ENCODE peak calls at places on chromosomes 7 and 10, in eight cellular contexts. K is Peyer's patch; Y is CD8-positive, alpha-beta T cell; E is body of pancreas; V is neural crest cell; P is pancreas; A is Calu3; M is glutamatergic neuron. H is an unnamed sample.

GRCh38 chr10:17200885-17201164 is 647 bp downstream of the TRDMT1 start:
- DNase-seq in Y (no peak), V (no peak), E (peak; percentile 46), A (peak; percentile 34), P (no peak), M (no peak), K (peak; percentile 41), H (no peak)

GRCh38 chr7:9488555-9488954 is 1055.1 kb downstream of the NXPH1 start:
- DNase-seq in M (no peak), E (no peak), V (no peak), P (no peak), Y (no peak), A (no peak), K (no peak), H (no peak)

GRCh38 chr7:130345725-130346124 is 1.1 kb downstream of the CPA5 start:
- DNase-seq in M (no peak), A (no peak), P (no peak), V (no peak), E (no peak), Y (no peak), K (no peak), H (no peak)

GRCh38 chr7:148800677-148801076 is 83.4 kb downstream of the EZH2 start:
- DNase-seq in A (no peak), M (no peak), E (no peak), V (no peak), K (no peak), Y (no peak), P (no peak), H (no peak)

GRCh38 chr7:432933-433332 is 86.7 kb downstream of the PDGFA start:
- DNase-seq in V (no peak), E (no peak), K (no peak), Y (no peak), A (no peak), P (peak; percentile 35), M (no peak), H (no peak)

GRCh38 chr10:60916025-60916424 is 28.0 kb downstream of the RHOBTB1 start:
- DNase-seq in M (no peak), E (no peak), K (no peak), A (peak; percentile 15), P (no peak), V (no peak), Y (no peak), H (no peak)

GRCh38 chr7:134448359-134449229 is 10.3 kb downstream of the AKR1B1 start:
- DNase-seq in K (no peak), A (peak; percentile 11), E (no peak), V (no peak), P (no peak), M (no peak), Y (no peak), H (no peak)

GRCh38 chr10:93818086-93818485 is 60.4 kb downstream of the LGI1 start:
- DNase-seq in M (no peak), P (peak; percentile 50), V (no peak), E (no peak), K (no peak), A (no peak), Y (no peak), H (no peak)

GRCh38 chr10:93993782-93994668 is at the start of gene PLCE1:
- DNase-seq in P (peak; percentile 89), E (peak; percentile 72), M (peak; percentile 49), V (peak; percentile 49), Y (no peak), A (peak; percentile 59), K (no peak), H (peak; percentile 41)

GRCh38 chr7:132059141-132059540 is 502.7 kb upstream of the PODXL start:
- DNase-seq in M (no peak), Y (no peak), A (no peak), V (no peak), E (no peak), K (no peak), P (no peak), H (no peak)

GRCh38 chr10:71527135-71527534 is 130.4 kb downstream of the CDH23 start:
- DNase-seq in V (no peak), E (peak; percentile 38), Y (no peak), K (no peak), M (no peak), A (no peak), P (peak; percentile 80), H (no peak)

GRCh38 chr7:104552102-104552501 is 223.7 kb downstream of the LHFPL3 start:
- DNase-seq in M (no peak), K (no peak), Y (no peak), V (peak; percentile 48), E (peak; percentile 50), A (peak; percentile 34), P (peak; percentile 30), H (peak; percentile 69)

GRCh38 chr7:133303931-133304330 is 51.1 kb downstream of the EXOC4 start:
- DNase-seq in A (no peak), P (no peak), E (no peak), M (no peak), Y (no peak), V (no peak), K (no peak), H (no peak)

GRCh38 chr7:36291387-36292316 is 98.0 kb upstream of the ANLN start:
- DNase-seq in P (peak; percentile 92), E (peak; percentile 91), A (peak; percentile 96), V (peak; percentile 85), M (peak; percentile 91), K (peak; percentile 79), Y (peak; percentile 75), H (peak; percentile 87)

DNA sequence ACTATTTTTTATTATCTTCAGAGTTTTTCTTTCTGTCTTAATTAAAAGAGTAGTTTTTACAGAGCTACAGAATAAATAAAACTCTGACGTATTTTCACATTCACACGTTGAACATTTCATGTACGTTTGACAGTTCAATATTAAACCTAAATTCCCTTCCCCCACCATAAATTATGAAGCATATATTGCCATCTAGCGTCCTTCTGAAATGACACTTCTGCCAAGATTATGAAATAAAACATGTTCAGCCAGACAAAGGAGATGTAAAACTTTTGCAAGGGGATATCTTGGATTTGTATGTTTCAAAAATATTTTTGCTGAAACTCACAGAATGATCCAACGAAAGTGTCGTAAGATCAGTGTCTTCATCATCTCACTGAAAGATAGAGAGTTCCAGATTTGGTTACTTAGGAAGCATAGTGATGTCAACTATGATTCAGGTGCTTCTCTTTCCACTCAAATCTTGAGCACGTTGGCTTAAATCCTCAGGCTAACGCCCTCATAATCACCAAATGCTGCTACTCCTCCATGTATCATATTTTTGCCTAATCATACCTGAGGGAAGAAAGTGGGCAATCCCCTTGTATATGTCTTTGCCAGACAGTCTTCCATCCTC is 904.3 kb downstream of the XPNPEP1 start:
- DNase-seq in E (no peak), M (no peak), Y (no peak), V (no peak), A (no peak), P (no peak), K (no peak), H (no peak)
- TF ChIP-seq CTCF in E (peak; percentile 29), M (no peak), Y (no peak), V (no peak), A (no peak), P (no peak), K (peak; percentile 7), H (no peak)

DNA sequence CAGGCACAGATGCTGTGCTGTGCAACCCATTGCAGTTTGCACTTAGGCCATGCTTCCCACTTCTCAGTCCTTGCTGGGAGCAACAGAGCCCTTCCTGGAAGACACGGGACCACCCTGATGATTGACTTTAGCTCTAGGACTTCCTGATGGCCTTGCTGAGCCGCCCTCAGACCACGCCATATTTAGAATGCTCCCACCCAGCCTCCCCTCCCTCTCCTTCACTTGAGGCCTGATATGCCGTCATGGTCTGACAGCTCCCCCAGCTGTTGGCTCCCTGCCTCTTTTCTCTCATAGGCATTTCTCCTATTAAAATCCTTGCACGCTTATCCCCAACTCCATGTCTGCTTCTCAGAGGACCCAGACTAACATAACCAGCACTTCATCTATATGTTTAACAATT is 29.4 kb upstream of the GATAD1 start:
- DNase-seq in V (no peak), E (no peak), P (no peak), M (no peak), A (no peak), Y (no peak), K (no peak), H (no peak)
- TF ChIP-seq CTCF in V (no peak), E (no peak), P (no peak), M (no peak), A (no peak), Y (no peak), K (no peak), H (no peak)

GRCh38 chr10:62655337-62655994 is 149.1 kb upstream of the ADO start:
- DNase-seq in M (no peak), Y (no peak), P (no peak), E (no peak), K (no peak), A (no peak), V (no peak), H (no peak)
- TF ChIP-seq CTCF in M (no peak), Y (no peak), P (no peak), E (no peak), K (no peak), A (no peak), V (no peak), H (no peak)

GRCh38 chr7:1956611-1957470 is 275.9 kb downstream of the MAD1L1 start:
- DNase-seq in M (no peak), P (peak; percentile 44), Y (no peak), K (no peak), V (no peak), E (no peak), A (no peak), H (no peak)
- TF ChIP-seq CTCF in M (no peak), P (no peak), Y (no peak), K (no peak), V (no peak), E (no peak), A (no peak), H (no peak)

GRCh38 chr7:75944507-75944906 is 29.6 kb downstream of the POR start:
- DNase-seq in A (no peak), V (no peak), Y (no peak), P (no peak), M (no peak), E (no peak), K (no peak), H (no peak)

GRCh38 chr7:75946207-75946855 is 31.4 kb downstream of the POR start:
- DNase-seq in P (no peak), E (no peak), A (no peak), V (no peak), Y (no peak), M (no peak), K (no peak), H (no peak)

GRCh38 chr7:75945297-75946168 is 30.6 kb downstream of the POR start:
- DNase-seq in E (peak; percentile 27), M (no peak), A (peak; percentile 29), Y (no peak), K (no peak), V (no peak), P (no peak), H (no peak)

GRCh38 chr7:75948179-75948578 is 33.2 kb downstream of the POR start:
- DNase-seq in A (no peak), M (no peak), E (no peak), V (no peak), Y (no peak), P (no peak), K (no peak), H (no peak)

DNA sequence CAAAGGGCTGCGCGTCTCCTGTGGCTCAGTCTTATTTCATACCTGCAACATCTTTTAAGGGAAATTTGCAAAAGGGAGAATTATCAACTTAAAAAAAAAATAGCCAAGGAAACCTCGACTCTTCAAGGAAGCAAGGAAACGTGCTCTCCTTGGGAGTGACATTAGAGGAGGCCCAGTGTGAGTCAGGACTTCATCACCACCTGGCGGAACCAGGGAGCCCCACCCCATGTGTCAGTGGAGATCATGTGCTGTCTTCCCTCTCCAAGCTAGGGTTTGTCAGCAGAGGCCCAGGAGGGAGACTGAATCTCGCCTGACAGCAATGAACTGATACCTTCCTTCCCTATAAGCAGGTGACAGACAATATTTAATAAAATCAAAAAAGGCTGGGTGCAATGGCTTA is 28.9 kb downstream of the POR start:
- DNase-seq in Y (no peak), P (no peak), M (no peak), A (peak; percentile 61), V (no peak), K (no peak), E (no peak), H (no peak)
- TF ChIP-seq CTCF in Y (no peak), P (no peak), M (no peak), A (no peak), V (no peak), K (no peak), E (no peak), H (no peak)